ENCODE peak calls at places on chromosome 2, in five cellular contexts. L, O, Q, A and Y are unnamed samples.

GRCh38 chr2:1649103-1649870 is 95.0 kb downstream of the PXDN start:
- DNase-seq in L (no peak), O (no peak), Q (no peak), A (no peak), Y (no peak)

GRCh38 chr2:96764253-96764637 is 3.5 kb downstream of the CNNM4 start:
- DNase-seq in L (peak; percentile 60), O (no peak), Q (peak; percentile 18), A (peak; percentile 42), Y (no peak)

GRCh38 chr2:130912471-130912870 is 75.8 kb downstream of the ARHGEF4 start:
- DNase-seq in L (no peak), O (peak; percentile 53), Q (no peak), A (no peak), Y (no peak)

GRCh38 chr2:129091620-129092019 is 773.0 kb upstream of the HS6ST1 start:
- DNase-seq in L (no peak), O (no peak), Q (no peak), A (no peak), Y (no peak)

GRCh38 chr2:188333751-188334524 is 42.3 kb downstream of the GULP1 start:
- DNase-seq in L (no peak), O (no peak), Q (peak; percentile 40), A (peak; percentile 90), Y (no peak)

GRCh38 chr2:29425866-29426265 is 310.7 kb downstream of the CLIP4 start:
- DNase-seq in L (no peak), O (no peak), Q (no peak), A (no peak), Y (no peak)

GRCh38 chr2:15942711-15943345 is 2.5 kb downstream of the MYCN start:
- DNase-seq in L (no peak), O (no peak), Q (no peak), A (peak; percentile 45), Y (no peak)

GRCh38 chr2:59658906-59659305 is 894.5 kb downstream of the BCL11A start:
- DNase-seq in L (no peak), O (peak; percentile 68), Q (no peak), A (no peak), Y (no peak)

GRCh38 chr2:81327916-81328315 is 1023.4 kb upstream of the LRRTM1 start:
- DNase-seq in L (no peak), O (no peak), Q (no peak), A (no peak), Y (no peak)

GRCh38 chr2:109699646-109700045 is 85.5 kb downstream of the SOWAHC start:
- DNase-seq in L (no peak), O (no peak), Q (no peak), A (peak; percentile 38), Y (no peak)

GRCh38 chr2:214856116-214856515 is 46.6 kb upstream of the BARD1 start:
- DNase-seq in L (no peak), O (peak; percentile 22), Q (no peak), A (no peak), Y (no peak)

GRCh38 chr2:219912530-219912929 is 285.1 kb downstream of the SLC4A3 start:
- DNase-seq in L (no peak), O (peak; percentile 5), Q (no peak), A (peak; percentile 51), Y (peak; percentile 7)
- TF ChIP-seq CTCF in L (no peak), O (no peak), Q (peak; percentile 44), A (no peak), Y (peak; percentile 50)

GRCh38 chr2:161417428-161418274 is 1.6 kb downstream of the TBR1 start:
- DNase-seq in L (no peak), O (no peak), Q (no peak), A (peak; percentile 23), Y (no peak)

GRCh38 chr2:161418715-161419337 is 2.7 kb downstream of the TBR1 start:
- DNase-seq in L (peak; percentile 50), O (no peak), Q (no peak), A (peak; percentile 82), Y (no peak)

GRCh38 chr2:161420406-161421025 is 4.4 kb downstream of the TBR1 start:
- DNase-seq in L (no peak), O (no peak), Q (no peak), A (peak; percentile 27), Y (no peak)

GRCh38 chr2:161418275-161418714 is 2.2 kb downstream of the TBR1 start:
- DNase-seq in L (no peak), O (no peak), Q (no peak), A (no peak), Y (no peak)

GRCh38 chr2:161419338-161419965 is 3.4 kb downstream of the TBR1 start:
- DNase-seq in L (no peak), O (no peak), Q (no peak), A (no peak), Y (no peak)
- H3K4me3 ChIP-seq in L (no peak overlapping the region), O (no peak overlapping the region), Q (no peak overlapping the region), A (peak overlapping the region; percentile 19), Y (no peak overlapping the region)

GRCh38 chr2:69734858-69735574 is 6.9 kb upstream of the ANXA4 start:
- DNase-seq in L (no peak), O (no peak), Q (no peak), A (no peak), Y (no peak)
- TF ChIP-seq CTCF in L (no peak), O (no peak), Q (no peak), A (no peak), Y (no peak)

GRCh38 chr2:120373424-120373823 is 27.5 kb downstream of the INHBB start:
- DNase-seq in L (no peak), O (no peak), Q (no peak), A (peak; percentile 55), Y (no peak)
- H3K4me3 ChIP-seq in L (no peak overlapping the region), O (no peak overlapping the region), Q (no peak overlapping the region), A (no peak overlapping the region), Y (no peak overlapping the region)

GRCh38 chr2:7510353-7510752 is 593.1 kb downstream of the RNF144A start:
- DNase-seq in L (no peak), O (no peak), Q (no peak), A (no peak), Y (no peak)
- TF ChIP-seq CTCF in L (no peak), O (no peak), Q (no peak), A (peak; percentile 14), Y (no peak)

DNA sequence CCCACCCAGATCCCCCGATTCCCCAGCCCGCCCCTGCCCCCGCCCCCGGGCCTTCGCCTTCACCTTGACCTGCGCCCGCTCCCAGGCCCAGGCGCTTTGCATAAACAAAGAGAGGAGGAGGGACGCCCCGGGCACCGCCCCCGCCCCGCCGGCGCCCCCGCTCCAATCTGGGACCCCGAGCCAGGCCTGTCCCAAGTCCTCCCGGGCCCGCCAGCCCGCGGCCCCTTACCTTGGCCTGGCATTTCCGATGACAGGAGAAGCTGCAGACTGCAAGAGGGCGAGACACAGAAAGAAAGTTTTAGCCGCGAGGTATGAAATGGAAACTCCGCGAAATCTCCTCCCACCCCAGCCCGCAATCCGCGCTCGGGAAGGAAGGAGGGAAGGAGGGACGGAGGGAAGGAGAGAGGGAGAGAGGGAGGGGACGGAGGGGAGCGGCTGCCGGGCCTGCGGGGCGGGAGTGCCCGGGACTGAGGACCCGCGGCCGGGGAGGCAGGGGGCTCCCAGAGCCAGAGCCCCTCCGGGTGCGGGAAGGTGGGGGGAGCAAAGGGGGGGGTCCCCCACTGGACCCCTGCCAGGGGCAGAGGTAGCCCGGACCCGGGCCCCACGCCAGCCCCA is 24.2 kb downstream of the TNS1 start:
- DNase-seq in L (peak; percentile 20), O (no peak), Q (no peak), A (peak; percentile 50), Y (no peak)
- H3K4me3 ChIP-seq in L (peak overlapping the region; percentile 40), O (peak overlapping the region; percentile 31), Q (peak overlapping the region; percentile 41), A (peak overlapping the region; percentile 57), Y (peak overlapping the region; percentile 50)

DNA sequence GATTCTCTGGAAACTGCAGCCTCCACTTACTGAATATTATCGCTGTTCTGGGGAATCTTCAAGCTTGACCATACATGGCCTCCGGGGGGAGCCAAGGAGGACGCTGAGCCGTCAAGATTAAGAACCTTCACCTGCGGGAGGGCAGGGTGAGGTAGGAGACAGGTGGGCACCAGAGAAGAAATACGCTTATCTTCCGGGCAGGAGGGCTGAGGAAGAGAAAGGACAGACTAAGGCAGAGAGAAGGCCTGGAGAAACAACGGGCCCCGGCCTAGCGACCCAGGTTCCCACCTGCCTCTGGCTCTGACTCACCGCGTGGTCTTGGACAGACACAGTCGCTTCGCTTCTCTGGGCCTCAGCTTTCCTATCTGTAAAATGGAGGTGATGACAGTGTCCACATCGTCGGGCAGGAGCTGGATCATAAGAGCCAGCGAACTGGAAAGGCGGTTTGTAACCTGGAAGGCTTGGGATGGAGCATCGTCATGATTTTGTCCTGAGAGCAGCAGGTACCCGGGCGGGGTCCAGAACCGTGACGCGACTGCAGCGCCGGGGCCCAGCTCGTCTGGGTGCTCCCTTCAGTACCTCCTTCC is 659 bp downstream of the ZNF142 start:
- DNase-seq in L (peak; percentile 82), O (peak; percentile 68), Q (no peak), A (peak; percentile 70), Y (no peak)
- TF ChIP-seq CTCF in L (peak; percentile 67), O (peak; percentile 63), Q (peak; percentile 9), A (peak; percentile 60), Y (peak; percentile 52)

GRCh38 chr2:219687882-219688559 is 60.6 kb downstream of the SLC4A3 start:
- DNase-seq in L (peak; percentile 50), O (peak; percentile 84), Q (no peak), A (no peak), Y (no peak)
- H3K4me3 ChIP-seq in L (no peak overlapping the region), O (no peak overlapping the region), Q (no peak overlapping the region), A (no peak overlapping the region), Y (no peak overlapping the region)